ENCODE peak calls at places on chromosomes 6 and 20, in four cellular contexts. One of them, this sample, is unnamed.

GRCh38 chr6:73585566-73586415 is 65.0 kb upstream of the EEF1A1 start:
- DNase-seq in heart right ventricle: peak
- DNase-seq in GM06990: peak
- DNase-seq in neural crest cell: no peak
- DNase-seq in this sample: no peak

GRCh38 chr6:14333556-14334305 is 216.2 kb downstream of the CD83 start:
- DNase-seq in GM06990: no peak
- DNase-seq in neural crest cell: no peak
- DNase-seq in heart right ventricle: no peak
- DNase-seq in this sample: no peak

GRCh38 chr6:38404355-38404754 is 235.4 kb downstream of the BTBD9 start:
- DNase-seq in GM06990: no peak
- DNase-seq in neural crest cell: no peak
- DNase-seq in heart right ventricle: no peak
- DNase-seq in this sample: no peak

GRCh38 chr6:6026513-6027205 is 19.9 kb upstream of the NRN1 start:
- DNase-seq in GM06990: no peak
- DNase-seq in heart right ventricle: no peak
- DNase-seq in neural crest cell: no peak
- DNase-seq in this sample: no peak

GRCh38 chr20:2946988-2947961 is 74.0 kb downstream of the PTPRA start:
- DNase-seq in heart right ventricle: no peak
- DNase-seq in neural crest cell: peak
- DNase-seq in GM06990: no peak
- DNase-seq in this sample: no peak

GRCh38 chr6:34207695-34208443 is 28.8 kb upstream of the HMGA1 start:
- DNase-seq in neural crest cell: no peak
- DNase-seq in heart right ventricle: no peak
- DNase-seq in GM06990: no peak
- DNase-seq in this sample: no peak

GRCh38 chr6:154757352-154758095 is 24.3 kb downstream of the SCAF8 start:
- DNase-seq in GM06990: no peak
- DNase-seq in heart right ventricle: no peak
- DNase-seq in neural crest cell: no peak
- DNase-seq in this sample: no peak

GRCh38 chr20:11229772-11230171 is 556.0 kb upstream of the JAG1 start:
- DNase-seq in GM06990: no peak
- DNase-seq in neural crest cell: no peak
- DNase-seq in heart right ventricle: peak
- DNase-seq in this sample: no peak

GRCh38 chr6:38774933-38775707 is 60.0 kb downstream of the DNAH8 start:
- DNase-seq in neural crest cell: no peak
- DNase-seq in heart right ventricle: no peak
- DNase-seq in GM06990: peak
- DNase-seq in this sample: no peak

GRCh38 chr6:41796474-41796873 is 9.0 kb downstream of the TOMM6 start:
- DNase-seq in GM06990: no peak
- DNase-seq in neural crest cell: no peak
- DNase-seq in heart right ventricle: no peak
- DNase-seq in this sample: no peak

GRCh38 chr20:34736106-34736505 is 32.0 kb downstream of the TP53INP2 start:
- DNase-seq in heart right ventricle: peak
- DNase-seq in GM06990: no peak
- DNase-seq in neural crest cell: no peak
- DNase-seq in this sample: no peak

GRCh38 chr6:38337819-38338465 is 301.8 kb downstream of the BTBD9 start:
- DNase-seq in GM06990: no peak
- DNase-seq in heart right ventricle: no peak
- DNase-seq in neural crest cell: no peak
- DNase-seq in this sample: no peak

GRCh38 chr20:19815553-19815991 is 57.5 kb downstream of the RIN2 start:
- DNase-seq in neural crest cell: no peak
- DNase-seq in heart right ventricle: peak
- DNase-seq in GM06990: peak
- DNase-seq in this sample: no peak

GRCh38 chr20:63216849-63217471 is 1.0 kb upstream of the YTHDF1 start:
- DNase-seq in GM06990: no peak
- DNase-seq in neural crest cell: no peak
- DNase-seq in heart right ventricle: no peak
- DNase-seq in this sample: no peak

GRCh38 chr6:83707829-83708545 is 914 bp downstream of the SNAP91 start:
- DNase-seq in GM06990: peak
- DNase-seq in heart right ventricle: no peak
- DNase-seq in neural crest cell: peak
- DNase-seq in this sample: no peak

GRCh38 chr6:76834399-76834798 is 628.9 kb downstream of the HTR1B start:
- DNase-seq in heart right ventricle: no peak
- DNase-seq in GM06990: no peak
- DNase-seq in neural crest cell: no peak
- DNase-seq in this sample: no peak

GRCh38 chr6:89487864-89488263 is 54.9 kb downstream of the ANKRD6 start:
- DNase-seq in neural crest cell: no peak
- DNase-seq in heart right ventricle: no peak
- DNase-seq in GM06990: no peak
- DNase-seq in this sample: no peak

GRCh38 chr6:110484321-110484720 is 7.9 kb upstream of the SLC22A16 start:
- DNase-seq in heart right ventricle: no peak
- DNase-seq in GM06990: no peak
- DNase-seq in neural crest cell: no peak
- DNase-seq in this sample: no peak

GRCh38 chr6:53717571-53717970 is 52.0 kb upstream of the KLHL31 start:
- DNase-seq in heart right ventricle: no peak
- DNase-seq in neural crest cell: no peak
- DNase-seq in GM06990: no peak
- DNase-seq in this sample: no peak

GRCh38 chr6:109978174-109979032 is at the start of gene GPR6:
- DNase-seq in heart right ventricle: peak
- DNase-seq in neural crest cell: peak
- DNase-seq in GM06990: peak
- DNase-seq in this sample: peak

GRCh38 chr20:9939231-9939630 is 95.6 kb upstream of the ANKEF1 start:
- DNase-seq in GM06990: no peak
- DNase-seq in neural crest cell: no peak
- DNase-seq in heart right ventricle: no peak
- DNase-seq in this sample: no peak

GRCh38 chr6:2026133-2026532 is 219.3 kb downstream of the GMDS start:
- DNase-seq in heart right ventricle: no peak
- DNase-seq in neural crest cell: no peak
- DNase-seq in GM06990: no peak
- DNase-seq in this sample: no peak

GRCh38 chr6:2029952-2030351 is 215.5 kb downstream of the GMDS start:
- DNase-seq in GM06990: no peak
- DNase-seq in neural crest cell: no peak
- DNase-seq in heart right ventricle: no peak
- DNase-seq in this sample: no peak

GRCh38 chr6:2028457-2029038 is 216.9 kb downstream of the GMDS start:
- DNase-seq in GM06990: peak
- DNase-seq in neural crest cell: no peak
- DNase-seq in heart right ventricle: no peak
- DNase-seq in this sample: no peak

GRCh38 chr6:2030682-2031244 is 214.6 kb downstream of the GMDS start:
- DNase-seq in heart right ventricle: no peak
- DNase-seq in neural crest cell: no peak
- DNase-seq in GM06990: no peak
- DNase-seq in this sample: no peak

DNA sequence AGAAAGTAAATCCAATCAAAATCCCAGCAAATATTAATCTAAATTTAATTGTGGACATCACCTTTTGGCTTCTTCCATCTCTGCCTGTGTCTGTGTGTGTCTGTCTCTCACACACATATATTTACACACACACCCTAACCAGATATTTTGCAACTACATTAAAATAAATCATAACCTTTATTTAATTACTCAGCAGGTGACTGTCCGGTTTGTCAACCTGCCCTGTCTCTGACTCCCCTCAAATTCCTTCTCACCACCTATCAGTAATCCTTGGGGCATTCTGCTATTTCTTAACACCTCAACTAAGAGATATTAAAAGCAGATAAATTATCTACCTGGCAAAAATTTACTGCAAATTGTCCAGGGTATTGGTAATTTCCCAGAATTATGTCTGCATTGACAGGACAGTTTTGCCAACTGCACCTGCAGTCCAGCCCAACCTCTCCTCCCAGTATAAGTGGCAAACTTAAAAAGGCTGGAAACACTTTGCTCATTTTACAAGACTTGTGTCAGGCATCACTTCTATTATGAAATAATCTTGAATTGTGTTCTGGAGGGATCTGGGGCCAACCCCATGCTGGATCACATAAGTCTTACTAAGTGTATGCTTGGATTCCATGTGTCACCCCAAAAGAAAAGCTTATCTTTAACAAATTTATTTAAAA is 216.1 kb downstream of the GMDS start:
- DNase-seq in neural crest cell: no peak
- DNase-seq in heart right ventricle: no peak
- DNase-seq in GM06990: no peak
- DNase-seq in this sample: no peak
- TF ChIP-seq CTCF in neural crest cell: no peak
- TF ChIP-seq CTCF in heart right ventricle: no peak
- TF ChIP-seq CTCF in GM06990: no peak
- TF ChIP-seq CTCF in this sample: no peak

GRCh38 chr20:1265916-1266166 is 253 bp upstream of the SNPH start:
- DNase-seq in GM06990: no peak
- DNase-seq in heart right ventricle: no peak
- DNase-seq in neural crest cell: no peak
- DNase-seq in this sample: no peak
- TF ChIP-seq CTCF in GM06990: no peak
- TF ChIP-seq CTCF in heart right ventricle: no peak
- TF ChIP-seq CTCF in neural crest cell: no peak
- TF ChIP-seq CTCF in this sample: no peak

DNA sequence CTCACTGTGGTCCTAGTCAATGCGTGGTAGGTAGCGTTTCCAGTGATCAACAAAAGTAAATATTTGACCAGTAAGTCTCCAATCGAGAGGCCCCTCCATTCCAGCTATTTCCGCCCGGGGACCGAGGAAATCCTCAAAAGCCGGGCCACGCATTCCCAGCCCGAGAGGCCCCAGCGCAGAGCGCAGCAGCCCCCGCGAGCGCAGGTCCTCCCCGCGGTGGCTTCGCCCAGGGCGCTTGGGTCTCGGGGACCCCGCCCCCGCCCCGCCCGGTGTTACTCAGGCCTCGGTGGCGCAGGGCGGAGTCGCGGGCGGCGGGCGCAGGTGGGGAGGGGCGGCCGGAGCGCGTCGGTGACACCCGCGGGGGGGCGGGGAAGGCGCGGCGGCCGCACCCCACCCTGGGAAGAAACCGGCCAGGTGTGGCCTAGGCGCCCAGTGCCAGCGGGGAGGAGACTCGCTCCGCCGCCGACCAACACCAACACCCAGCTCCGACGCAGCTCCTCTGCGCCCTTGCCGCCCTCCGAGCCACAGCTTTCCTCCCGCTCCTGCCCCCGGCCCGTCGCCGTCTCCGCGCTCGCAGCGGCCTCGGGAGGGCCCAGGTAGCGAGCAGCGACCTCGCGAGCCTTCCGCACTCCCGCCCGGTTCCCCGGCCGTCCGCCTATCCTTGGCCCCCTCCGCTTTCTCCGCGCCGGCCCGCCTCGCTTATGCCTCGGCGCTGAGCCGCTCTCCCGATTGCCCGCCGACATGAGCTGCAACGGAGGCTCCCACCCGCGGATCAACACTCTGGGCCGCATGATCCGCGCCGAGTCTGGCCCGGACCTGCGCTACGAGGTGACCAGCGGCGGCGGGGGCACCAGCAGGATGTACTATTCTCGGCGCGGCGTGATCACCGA is at the start of gene DSP:
- DNase-seq in heart right ventricle: peak
- DNase-seq in GM06990: peak
- DNase-seq in neural crest cell: peak
- DNase-seq in this sample: peak
- TF ChIP-seq CTCF in heart right ventricle: no peak
- TF ChIP-seq CTCF in GM06990: no peak
- TF ChIP-seq CTCF in neural crest cell: no peak
- TF ChIP-seq CTCF in this sample: no peak

GRCh38 chr6:107611060-107611824 is 121.3 kb downstream of the SOBP start:
- DNase-seq in GM06990: no peak
- DNase-seq in neural crest cell: no peak
- DNase-seq in heart right ventricle: peak
- DNase-seq in this sample: no peak
- TF ChIP-seq CTCF in GM06990: no peak
- TF ChIP-seq CTCF in neural crest cell: no peak
- TF ChIP-seq CTCF in heart right ventricle: no peak
- TF ChIP-seq CTCF in this sample: no peak